ENCODE peak calls at places on chromosomes 11 and 22, in ten cellular contexts. E is NCI-H748 treated with DMSO at 0.1 percent for 48 hours; B is LoVo; J is ELR; G is right lobe of liver; N is Peyer's patch; M is Kasumi-1; T is stimulated activated CD4-positive, alpha-beta T cell treated with anti-CD3 and anti-CD28 coated beads, Interleukin-1b, Interleukin-23, amount 100 ng/mL, for 1 hour; V is EL; L is suprapubic skin. Y is an unnamed sample.

GRCh38 chr11:130314184-130314748 is 451 bp downstream of the ZBTB44 start:
- DNase-seq in E (no peak), B (no peak), J (peak; percentile 55), G (peak; percentile 87), N (peak; percentile 50), M (no peak), T (peak; percentile 33), V (peak; percentile 55), L (peak; percentile 86), Y (peak; percentile 57)

GRCh38 chr11:112470355-112470754 is 209.7 kb upstream of the PLET1 start:
- DNase-seq in E (no peak), B (peak; percentile 10), J (peak; percentile 67), G (no peak), N (no peak), M (no peak), T (no peak), V (peak; percentile 52), L (no peak), Y (no peak)

GRCh38 chr11:118592616-118593367 is 14.6 kb upstream of the PHLDB1 start:
- DNase-seq in E (no peak), B (no peak), J (no peak), G (no peak), N (no peak), M (no peak), T (no peak), V (no peak), L (peak; percentile 29), Y (no peak)

GRCh38 chr22:44063462-44064371 is 39.6 kb downstream of the PARVB start:
- DNase-seq in E (no peak), B (no peak), J (no peak), G (no peak), N (peak; percentile 71), M (no peak), T (no peak), V (no peak), L (no peak), Y (no peak)

GRCh38 chr11:44446341-44446712 is 119.1 kb upstream of the CD82 start:
- DNase-seq in E (no peak), B (no peak), J (no peak), G (no peak), N (no peak), M (no peak), T (no peak), V (no peak), L (no peak), Y (no peak)

GRCh38 chr11:46160100-46160499 is 38.8 kb upstream of the PHF21A start:
- DNase-seq in E (no peak), B (peak; percentile 6), J (no peak), G (no peak), N (no peak), M (no peak), T (no peak), V (no peak), L (no peak), Y (no peak)

GRCh38 chr22:38266120-38266519 is 6.7 kb downstream of the TMEM184B start:
- DNase-seq in E (no peak), B (no peak), J (no peak), G (no peak), N (no peak), M (peak; percentile 23), T (no peak), V (no peak), L (no peak), Y (no peak)

GRCh38 chr22:48440176-48440575 is 1387.5 kb downstream of the BRD1 start:
- DNase-seq in E (no peak), B (no peak), J (no peak), G (peak; percentile 42), N (no peak), M (no peak), T (no peak), V (no peak), L (no peak), Y (no peak)

GRCh38 chr22:37533995-37534394 is 14.8 kb upstream of the CARD10 start:
- DNase-seq in E (no peak), B (no peak), J (peak; percentile 84), G (no peak), N (no peak), M (peak; percentile 60), T (no peak), V (peak; percentile 73), L (no peak), Y (peak; percentile 16)

GRCh38 chr11:74468521-74469280 is 1.4 kb upstream of the KCNE3 start:
- DNase-seq in E (no peak), B (no peak), J (no peak), G (no peak), N (no peak), M (no peak), T (no peak), V (no peak), L (peak; percentile 49), Y (peak; percentile 30)

GRCh38 chr11:2655834-2656622 is 43.8 kb downstream of the KCNQ1OT1 start:
- DNase-seq in E (no peak), B (no peak), J (peak; percentile 48), G (no peak), N (no peak), M (peak; percentile 11), T (no peak), V (peak; percentile 44), L (no peak), Y (no peak)

GRCh38 chr22:44157916-44158618 is 22.7 kb upstream of the PARVG start:
- DNase-seq in E (no peak), B (no peak), J (no peak), G (no peak), N (no peak), M (no peak), T (no peak), V (no peak), L (no peak), Y (no peak)

GRCh38 chr11:114619659-114620173 is 24.1 kb upstream of the NXPE4 start:
- DNase-seq in E (no peak), B (no peak), J (no peak), G (no peak), N (no peak), M (no peak), T (no peak), V (no peak), L (no peak), Y (no peak)

GRCh38 chr11:29173660-29174062 is 843.2 kb downstream of the KCNA4 start:
- DNase-seq in E (no peak), B (no peak), J (peak; percentile 92), G (no peak), N (no peak), M (no peak), T (no peak), V (peak; percentile 93), L (no peak), Y (no peak)

GRCh38 chr11:81112718-81113117 is 1620.9 kb downstream of the FAM181B start:
- DNase-seq in E (no peak), B (no peak), J (no peak), G (no peak), N (no peak), M (no peak), T (no peak), V (no peak), L (no peak), Y (no peak)

GRCh38 chr11:97683733-97684132 is 1293.9 kb downstream of the JRKL start:
- DNase-seq in E (no peak), B (peak; percentile 45), J (peak; percentile 48), G (no peak), N (no peak), M (peak; percentile 26), T (no peak), V (no peak), L (no peak), Y (no peak)

GRCh38 chr11:35321532-35322320 is 97.6 kb downstream of the SLC1A2 start:
- DNase-seq in E (no peak), B (no peak), J (peak; percentile 38), G (no peak), N (no peak), M (no peak), T (no peak), V (peak; percentile 63), L (no peak), Y (peak; percentile 86)

GRCh38 chr22:23790819-23791736 is 4.3 kb downstream of the SMARCB1 start:
- DNase-seq in E (no peak), B (no peak), J (no peak), G (peak; percentile 22), N (no peak), M (no peak), T (no peak), V (peak; percentile 38), L (no peak), Y (no peak)

GRCh38 chr22:19965771-19966709 is 24.4 kb upstream of the TXNRD2 start:
- DNase-seq in E (no peak), B (no peak), J (peak; percentile 40), G (no peak), N (no peak), M (peak; percentile 24), T (no peak), V (no peak), L (no peak), Y (peak; percentile 7)

Y was measured in NCI-H446.